ENCODE peak calls at places on chromosomes 3 and 15, in five cellular contexts. N, D, V, W and Y are unnamed samples.

GRCh38 chr15:63277044-63277892 is at the start of gene APH1B:
- DNase-seq in W (peak), D (peak), V (no peak), N (peak), Y (peak)

GRCh38 chr3:114586119-114586518 is 292.3 kb downstream of the TIGIT start:
- DNase-seq in V (no peak), D (no peak), W (no peak), N (no peak), Y (no peak)

GRCh38 chr3:168909260-168909659 is 754.3 kb downstream of the MECOM start:
- DNase-seq in N (no peak), W (no peak), D (no peak), V (no peak), Y (no peak)

GRCh38 chr3:100982710-100983109 is 10.5 kb downstream of the ABI3BP start:
- DNase-seq in N (no peak), W (no peak), V (peak), D (peak), Y (peak)

GRCh38 chr15:69012761-69013364 is 1.6 kb upstream of the NOX5 start:
- DNase-seq in W (no peak), N (no peak), V (no peak), D (no peak), Y (no peak)

GRCh38 chr3:179608931-179609720 is 4.5 kb downstream of the NDUFB5 start:
- DNase-seq in N (no peak), D (no peak), W (no peak), V (no peak), Y (no peak)

GRCh38 chr15:28936081-28936480 is 50.3 kb downstream of the APBA2 start:
- DNase-seq in N (no peak), V (no peak), D (no peak), W (no peak), Y (no peak)

GRCh38 chr15:86590461-86590860 is 510.8 kb downstream of the AGBL1 start:
- DNase-seq in W (no peak), N (no peak), D (no peak), V (no peak), Y (no peak)

GRCh38 chr15:55959744-55960143 is 33.7 kb downstream of the NEDD4 start:
- DNase-seq in W (no peak), N (no peak), D (no peak), V (no peak), Y (no peak)

GRCh38 chr3:27610800-27611199 is 111.3 kb downstream of the EOMES start:
- DNase-seq in V (no peak), D (no peak), N (no peak), W (no peak), Y (no peak)

GRCh38 chr15:28948036-28948435 is 62.3 kb downstream of the APBA2 start:
- DNase-seq in D (no peak), W (no peak), N (no peak), V (no peak), Y (no peak)

GRCh38 chr3:187319699-187320302 is 28.3 kb upstream of the MASP1 start:
- DNase-seq in N (peak), V (peak), D (peak), W (peak), Y (peak)

GRCh38 chr3:31077021-31077601 is 182.7 kb upstream of the GADL1 start:
- DNase-seq in V (peak), D (no peak), N (peak), W (no peak), Y (peak)

GRCh38 chr15:41336549-41336948 is 3.9 kb downstream of the NUSAP1 start:
- DNase-seq in V (no peak), N (no peak), W (no peak), D (no peak), Y (no peak)

GRCh38 chr3:101279162-101279561 is 41.2 kb downstream of the IMPG2 start:
- DNase-seq in N (peak), V (no peak), D (no peak), W (no peak), Y (no peak)

GRCh38 chr3:153055779-153056178 is 106.2 kb upstream of the RAP2B start:
- DNase-seq in V (no peak), W (no peak), N (no peak), D (no peak), Y (no peak)

GRCh38 chr15:93467327-93467726 is 378.3 kb upstream of the RGMA start:
- DNase-seq in D (peak), V (no peak), N (peak), W (no peak), Y (no peak)